ENCODE peak calls at places on chromosomes 16 and 17, in nine cellular contexts. H is EL; T is lung; Q is glutamatergic neuron; M is endothelial cell; P is psoas muscle; B is activated CD8-positive, alpha-beta memory T cell treated with anti-CD3 and anti-CD28 coated beads for 48 hours; J is NCI-H1105; O is iris pigment epithelial cell. L is an unnamed sample.

GRCh38 chr17:7579001-7579838 is at the start of gene CD68:
- DNase-seq in H (peak; percentile 96), T (peak; percentile 81), Q (no peak), M (no peak), P (peak; percentile 84), B (no peak), J (peak; percentile 13), O (peak; percentile 92), L (no peak)

GRCh38 chr16:25157476-25157875 is 45.9 kb downstream of the LCMT1 start:
- DNase-seq in H (no peak), T (no peak), Q (no peak), M (no peak), P (no peak), B (no peak), J (no peak), O (no peak), L (no peak)

GRCh38 chr16:16075463-16076399 is 126.3 kb downstream of the ABCC1 start:
- DNase-seq in H (peak; percentile 10), T (peak; percentile 69), Q (no peak), M (no peak), P (peak; percentile 84), B (no peak), J (no peak), O (peak; percentile 76), L (no peak)

GRCh38 chr16:4801962-4802658 is at the start of gene ROGDI:
- DNase-seq in H (peak; percentile 46), T (peak; percentile 88), Q (peak; percentile 64), M (peak; percentile 57), P (peak; percentile 79), B (no peak), J (peak; percentile 59), O (peak; percentile 40), L (peak; percentile 92)

GRCh38 chr17:71910002-71910401 is 210.8 kb upstream of the SOX9 start:
- DNase-seq in H (no peak), T (no peak), Q (no peak), M (no peak), P (no peak), B (no peak), J (no peak), O (no peak), L (no peak)

GRCh38 chr16:84582958-84583516 is 34.8 kb downstream of the COTL1 start:
- DNase-seq in H (peak; percentile 77), T (peak; percentile 43), Q (no peak), M (no peak), P (peak; percentile 14), B (no peak), J (no peak), O (peak; percentile 80), L (no peak)

GRCh38 chr17:49338883-49339282 is 23.2 kb downstream of the ZNF652 start:
- DNase-seq in H (no peak), T (no peak), Q (no peak), M (no peak), P (no peak), B (no peak), J (no peak), O (no peak), L (no peak)

GRCh38 chr16:12054396-12054795 is 77.9 kb downstream of the SNX29 start:
- DNase-seq in H (no peak), T (no peak), Q (no peak), M (no peak), P (no peak), B (no peak), J (no peak), O (no peak), L (no peak)

GRCh38 chr16:69476920-69477418 is 52.5 kb downstream of the CYB5B start:
- DNase-seq in H (peak; percentile 96), T (no peak), Q (no peak), M (no peak), P (no peak), B (no peak), J (no peak), O (peak; percentile 91), L (no peak)

GRCh38 chr17:78597923-78598545 is 20.8 kb upstream of the DNAH17 start:
- DNase-seq in H (peak; percentile 63), T (no peak), Q (no peak), M (no peak), P (no peak), B (no peak), J (no peak), O (peak; percentile 58), L (no peak)

GRCh38 chr17:33750943-33751701 is 458.0 kb upstream of the ASIC2 start:
- DNase-seq in H (peak; percentile 55), T (peak; percentile 65), Q (peak; percentile 81), M (peak; percentile 72), P (peak; percentile 72), B (peak; percentile 40), J (peak; percentile 64), O (peak; percentile 47), L (peak; percentile 32)

GRCh38 chr17:17401271-17401781 is 75.5 kb upstream of the MED9 start:
- DNase-seq in H (peak; percentile 62), T (no peak), Q (no peak), M (no peak), P (peak; percentile 46), B (no peak), J (no peak), O (no peak), L (no peak)

GRCh38 chr17:83161298-83162034 is 82.1 kb downstream of the METRNL start:
- DNase-seq in H (peak; percentile 71), T (peak; percentile 25), Q (no peak), M (no peak), P (no peak), B (no peak), J (no peak), O (peak; percentile 29), L (no peak)

GRCh38 chr17:40315206-40315605 is 6.2 kb downstream of the RARA start:
- DNase-seq in H (no peak), T (no peak), Q (no peak), M (no peak), P (peak; percentile 8), B (no peak), J (no peak), O (no peak), L (no peak)

GRCh38 chr16:4700997-4701743 is 7.8 kb downstream of the NUDT16L1 start:
- DNase-seq in H (no peak), T (no peak), Q (no peak), M (no peak), P (peak; percentile 57), B (no peak), J (no peak), O (no peak), L (no peak)

GRCh38 chr17:34126965-34127364 is 128.1 kb upstream of the CCL2 start:
- DNase-seq in H (no peak), T (no peak), Q (no peak), M (no peak), P (no peak), B (no peak), J (no peak), O (no peak), L (no peak)

GRCh38 chr17:29400818-29401217 is 10.7 kb downstream of the TAOK1 start:
- DNase-seq in H (no peak), T (no peak), Q (no peak), M (no peak), P (no peak), B (no peak), J (no peak), O (no peak), L (no peak)

GRCh38 chr16:57536306-57537193 is at the start of gene CCDC102A:
- DNase-seq in H (peak; percentile 46), T (no peak), Q (peak; percentile 49), M (no peak), P (no peak), B (no peak), J (no peak), O (no peak), L (peak; percentile 45)

GRCh38 chr17:46962374-46962790 is 16.7 kb downstream of the RPRML start:
- DNase-seq in H (peak; percentile 73), T (no peak), Q (no peak), M (no peak), P (no peak), B (no peak), J (no peak), O (peak; percentile 69), L (no peak)

GRCh38 chr17:47942568-47942967 is 1.2 kb downstream of the PNPO start:
- DNase-seq in H (no peak), T (no peak), Q (no peak), M (no peak), P (no peak), B (no peak), J (no peak), O (no peak), L (no peak)

GRCh38 chr17:81868674-81869220 is 2.4 kb downstream of the ARHGDIA start:
- DNase-seq in H (peak; percentile 94), T (no peak), Q (no peak), M (no peak), P (peak; percentile 78), B (no peak), J (no peak), O (peak; percentile 93), L (peak; percentile 89)

GRCh38 chr16:31130336-31130812 is 5.2 kb downstream of the PRSS8 start:
- DNase-seq in H (no peak), T (no peak), Q (no peak), M (no peak), P (no peak), B (no peak), J (no peak), O (no peak), L (no peak)

GRCh38 chr17:38920374-38921291 is 4.8 kb upstream of the LASP1NB start:
- DNase-seq in H (no peak), T (peak; percentile 23), Q (no peak), M (no peak), P (no peak), B (no peak), J (no peak), O (no peak), L (no peak)

GRCh38 chr16:70691223-70692129 is 5.6 kb upstream of the MTSS2 start:
- DNase-seq in H (peak; percentile 94), T (no peak), Q (peak; percentile 24), M (no peak), P (peak; percentile 88), B (no peak), J (no peak), O (peak; percentile 92), L (no peak)

GRCh38 chr17:50062323-50063243 is 6.7 kb downstream of the ITGA3 start:
- DNase-seq in H (peak; percentile 100), T (peak; percentile 93), Q (no peak), M (no peak), P (peak; percentile 89), B (no peak), J (peak; percentile 33), O (peak; percentile 73), L (peak; percentile 46)

L was measured in pancreas.